ENCODE peak calls at places on chromosome 12, in eight cellular contexts. I is brain microvascular endothelial cell; M is Peyer's patch; G is naive thymus-derived CD8-positive, alpha-beta T cell; U is EH; S is NCI-H2029; D is foreskin fibroblast; F is DMS 273 treated with DMSO at 0.1 percent for 48 hours. A is an unnamed sample.
A peak's percentile ranks its signal among the peaks of the same experiment; 100 is the strongest.

GRCh38 chr12:32494676-32495075 is 95.3 kb downstream of the FGD4 start:
- DNase-seq in I (no peak), M (no peak), G (no peak), U (no peak), S (no peak), D (no peak), F (peak; percentile 2), A (no peak)

GRCh38 chr12:115660211-115660805 is 617.2 kb downstream of the MED13L start:
- DNase-seq in I (peak; percentile 21), M (peak; percentile 76), G (no peak), U (peak; percentile 85), S (no peak), D (peak; percentile 78), F (no peak), A (no peak)

GRCh38 chr12:25694072-25694471 is 141.0 kb upstream of the LMNTD1 start:
- DNase-seq in I (peak; percentile 96), M (no peak), G (no peak), U (peak; percentile 95), S (no peak), D (peak; percentile 93), F (no peak), A (peak; percentile 83)

GRCh38 chr12:124543052-124543590 is 24.3 kb downstream of the NCOR2 start:
- DNase-seq in I (peak; percentile 52), M (no peak), G (no peak), U (peak; percentile 54), S (peak; percentile 19), D (no peak), F (no peak), A (no peak)

GRCh38 chr12:123983822-123984485 is 10.9 kb downstream of the ZNF664 start:
- DNase-seq in I (peak; percentile 40), M (peak; percentile 76), G (peak; percentile 77), U (peak; percentile 78), S (no peak), D (peak; percentile 85), F (no peak), A (peak; percentile 57)

GRCh38 chr12:89709994-89710872 is 1.6 kb upstream of the ATP2B1 start:
- DNase-seq in I (peak; percentile 28), M (peak; percentile 79), G (peak; percentile 72), U (peak; percentile 66), S (no peak), D (peak; percentile 76), F (no peak), A (no peak)

GRCh38 chr12:105555556-105555973 is 225.1 kb downstream of the C12orf75 start:
- DNase-seq in I (no peak), M (no peak), G (no peak), U (no peak), S (no peak), D (no peak), F (no peak), A (no peak)

GRCh38 chr12:97575792-97576191 is 113.2 kb downstream of the RMST start:
- DNase-seq in I (no peak), M (no peak), G (no peak), U (no peak), S (no peak), D (no peak), F (no peak), A (no peak)

GRCh38 chr12:100187857-100188519 is 12.6 kb upstream of the ACTR6 start:
- DNase-seq in I (no peak), M (no peak), G (no peak), U (no peak), S (no peak), D (no peak), F (no peak), A (no peak)

GRCh38 chr12:98464155-98464554 is 51.2 kb upstream of the TMPO start:
- DNase-seq in I (peak; percentile 58), M (no peak), G (no peak), U (no peak), S (no peak), D (peak; percentile 30), F (no peak), A (no peak)

GRCh38 chr12:12561305-12562015 is 1.2 kb downstream of the DUSP16 start:
- DNase-seq in I (peak; percentile 29), M (peak; percentile 76), G (peak; percentile 68), U (peak; percentile 63), S (peak; percentile 45), D (peak; percentile 70), F (no peak), A (peak; percentile 1)

GRCh38 chr12:118360785-118361404 is 11.8 kb downstream of the TAOK3 start:
- DNase-seq in I (peak; percentile 51), M (no peak), G (no peak), U (peak; percentile 79), S (no peak), D (peak; percentile 73), F (no peak), A (peak; percentile 38)

GRCh38 chr12:96766232-96766631 is 140.8 kb upstream of the NEDD1 start:
- DNase-seq in I (no peak), M (no peak), G (no peak), U (peak; percentile 24), S (no peak), D (no peak), F (no peak), A (no peak)

GRCh38 chr12:121530600-121531355 is 50.0 kb downstream of the KDM2B start:
- DNase-seq in I (peak; percentile 69), M (peak; percentile 92), G (peak; percentile 86), U (peak; percentile 85), S (no peak), D (peak; percentile 89), F (no peak), A (peak; percentile 25)

GRCh38 chr12:70733385-70733784 is 96.2 kb upstream of the PTPRB start:
- DNase-seq in I (peak; percentile 64), M (peak; percentile 59), G (no peak), U (peak; percentile 64), S (peak; percentile 15), D (peak; percentile 86), F (no peak), A (peak; percentile 63)

GRCh38 chr12:127145929-127146789 is 1120.8 kb upstream of the TMEM132C start:
- DNase-seq in I (peak; percentile 52), M (peak; percentile 71), G (peak; percentile 94), U (peak; percentile 79), S (peak; percentile 84), D (peak; percentile 92), F (no peak), A (peak; percentile 12)

GRCh38 chr12:65965358-65965757 is 141.1 kb downstream of the HMGA2 start:
- DNase-seq in I (peak; percentile 60), M (no peak), G (no peak), U (peak; percentile 96), S (no peak), D (peak; percentile 60), F (no peak), A (peak; percentile 67)

GRCh38 chr12:107377596-107378385 is 284.4 kb upstream of the CRY1 start:
- DNase-seq in I (no peak), M (no peak), G (no peak), U (no peak), S (no peak), D (peak; percentile 36), F (no peak), A (no peak)

A was measured in amniotic stem cell.